ENCODE peak calls at places on chromosomes 13 and 19, in ten cellular contexts. L is ovary, X is HepG2, W is fibroblast of lung, Q is breast epithelium, K is BE2C, V is tibial nerve, E is Panc1, Y is heart right ventricle, A is brain microvascular endothelial cell. O is an unnamed sample.
A peak's percentile ranks its signal among the peaks of the same experiment; 100 is the strongest.

GRCh38 chr13:113448545-113448884 is 4.8 kb downstream of the ADPRHL1 start:
- DNase-seq in L (peak; percentile 27), X (peak; percentile 29), W (no peak), Q (no peak), K (no peak), V (no peak), E (no peak), Y (peak; percentile 73), A (no peak), O (no peak)

GRCh38 chr19:51203941-51204720 is 20.7 kb upstream of the CD33 start:
- DNase-seq in L (no peak), X (no peak), W (no peak), Q (no peak), K (no peak), V (no peak), E (no peak), Y (no peak), A (no peak), O (no peak)

GRCh38 chr19:36046443-36047050 is 7.5 kb downstream of the THAP8 start:
- DNase-seq in L (no peak), X (no peak), W (peak; percentile 38), Q (no peak), K (no peak), V (no peak), E (no peak), Y (no peak), A (no peak), O (no peak)

GRCh38 chr13:48653074-48654054 is at the start of gene CYSLTR2:
- DNase-seq in L (no peak), X (no peak), W (peak; percentile 55), Q (no peak), K (no peak), V (no peak), E (no peak), Y (no peak), A (peak; percentile 34), O (no peak)

GRCh38 chr19:50829801-50830200 is 3.6 kb downstream of the KLK15 start:
- DNase-seq in L (no peak), X (no peak), W (no peak), Q (no peak), K (peak; percentile 39), V (no peak), E (no peak), Y (no peak), A (no peak), O (no peak)

GRCh38 chr13:51136276-51136980 is 25.4 kb upstream of the C13orf42 start:
- DNase-seq in L (no peak), X (no peak), W (no peak), Q (no peak), K (no peak), V (no peak), E (no peak), Y (no peak), A (no peak), O (no peak)

GRCh38 chr13:112496166-112496565 is 91.8 kb downstream of the TUBGCP3 start:
- DNase-seq in L (no peak), X (no peak), W (no peak), Q (no peak), K (no peak), V (no peak), E (no peak), Y (no peak), A (no peak), O (no peak)

GRCh38 chr13:105937451-105937850 is 598.0 kb downstream of the EFNB2 start:
- DNase-seq in L (no peak), X (no peak), W (no peak), Q (no peak), K (peak; percentile 85), V (no peak), E (no peak), Y (no peak), A (no peak), O (no peak)

GRCh38 chr13:30870049-30870884 is 35.8 kb upstream of the MEDAG start:
- DNase-seq in L (peak; percentile 92), X (no peak), W (peak; percentile 99), Q (peak; percentile 78), K (peak; percentile 97), V (peak; percentile 93), E (no peak), Y (peak; percentile 77), A (peak; percentile 99), O (peak; percentile 66)

GRCh38 chr19:3458229-3458555 is 22.1 kb downstream of the SMIM24 start:
- DNase-seq in L (no peak), X (no peak), W (peak; percentile 36), Q (no peak), K (no peak), V (no peak), E (no peak), Y (no peak), A (peak; percentile 43), O (no peak)

GRCh38 chr13:30143671-30144400 is 163.5 kb downstream of the KATNAL1 start:
- DNase-seq in L (no peak), X (no peak), W (peak; percentile 77), Q (no peak), K (no peak), V (no peak), E (no peak), Y (no peak), A (peak; percentile 43), O (no peak)

GRCh38 chr19:16325671-16326400 is 1.2 kb downstream of the KLF2 start:
- DNase-seq in L (peak; percentile 53), X (no peak), W (no peak), Q (no peak), K (no peak), V (no peak), E (no peak), Y (peak; percentile 55), A (no peak), O (peak; percentile 52)

GRCh38 chr19:29326351-29326750 is 113.4 kb upstream of the UQCRFS1 start:
- DNase-seq in L (no peak), X (no peak), W (no peak), Q (no peak), K (no peak), V (no peak), E (no peak), Y (no peak), A (no peak), O (no peak)

GRCh38 chr13:86174632-86175031 is 375.4 kb upstream of the SLITRK6 start:
- DNase-seq in L (no peak), X (no peak), W (peak; percentile 22), Q (no peak), K (no peak), V (no peak), E (no peak), Y (no peak), A (no peak), O (no peak)
- TF ChIP-seq CTCF in L (no peak), X (no peak), W (no peak), Q (no peak), K (peak; percentile 28), V (no peak), E (peak; percentile 17), Y (no peak), A (no peak), O (no peak)

DNA sequence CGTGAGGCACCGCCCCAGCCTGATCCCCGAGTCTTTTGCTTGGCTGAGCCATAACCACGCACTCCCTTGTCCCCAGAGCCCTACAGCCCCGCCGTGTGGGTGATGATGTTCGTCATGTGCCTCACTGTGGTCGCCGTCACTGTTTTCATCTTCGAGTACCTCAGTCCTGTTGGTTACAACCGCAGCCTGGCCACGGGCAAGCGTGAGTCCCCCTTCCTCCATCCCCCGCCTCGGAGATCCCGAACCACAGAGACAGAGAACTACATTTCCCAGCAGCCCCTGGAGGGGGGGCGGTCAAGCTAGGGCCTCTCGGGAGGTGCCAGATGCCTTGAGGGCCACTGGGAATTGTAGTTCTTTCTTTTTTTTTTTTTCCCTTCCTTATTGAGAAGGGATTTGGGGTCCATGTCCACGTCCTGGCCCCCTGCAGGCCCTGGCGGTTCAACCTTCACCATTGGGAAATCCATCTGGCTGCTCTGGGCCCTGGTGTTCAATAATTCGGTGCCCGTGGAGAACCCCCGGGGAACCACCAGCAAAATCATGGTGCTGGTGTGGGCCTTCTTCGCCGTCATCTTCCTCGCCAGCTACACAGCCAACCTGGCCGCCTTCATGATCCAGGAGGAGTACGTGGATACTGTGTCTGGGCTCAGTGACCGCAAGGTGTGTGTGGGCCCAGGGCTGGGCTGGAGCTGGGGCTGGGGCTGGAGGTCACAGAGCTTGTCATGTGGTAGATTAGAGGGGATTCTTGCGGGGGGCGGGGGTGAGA is 25.9 kb downstream of the GRIN2D start:
- DNase-seq in L (no peak), X (no peak), W (peak; percentile 42), Q (no peak), K (peak; percentile 82), V (no peak), E (no peak), Y (no peak), A (peak; percentile 32), O (peak; percentile 75)
- H3K4me3 ChIP-seq in L (no peak overlapping the region), X (no peak overlapping the region), W (no peak overlapping the region), Q (no peak overlapping the region), K (no peak overlapping the region), V (no peak overlapping the region), E (no peak overlapping the region), Y (no peak overlapping the region), A (no peak overlapping the region), O (peak overlapping the region; percentile 47)

DNA sequence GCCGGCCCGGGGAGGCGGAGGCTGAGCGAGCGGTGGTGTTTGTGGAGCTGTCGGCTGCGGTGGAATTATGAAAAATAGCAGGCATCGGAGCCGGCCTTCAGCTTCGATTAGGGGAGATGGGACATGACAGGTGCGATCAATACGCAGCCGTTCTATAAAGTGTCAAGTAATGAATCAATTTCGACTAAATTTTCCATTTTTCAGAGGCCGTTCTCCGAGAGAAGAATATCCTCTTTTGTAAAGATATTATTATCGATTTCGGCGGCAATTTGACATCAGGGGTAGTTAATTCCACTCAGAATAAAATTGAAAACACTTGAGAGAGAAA is 4.8 kb upstream of the ERFL start:
- DNase-seq in L (no peak), X (no peak), W (no peak), Q (no peak), K (no peak), V (no peak), E (no peak), Y (no peak), A (no peak), O (no peak)
- H3K27me3 ChIP-seq in L (no peaks in the 10 kb centered on the region), X (peaks cover 90% of the 10 kb centered on the region), W (peaks cover 67% of the 10 kb centered on the region), Q (peaks cover 2% of the 10 kb centered on the region), K (peaks cover 89% of the 10 kb centered on the region), V (peaks cover 96% of the 10 kb centered on the region), E (peaks cover 3% of the 10 kb centered on the region), Y (peaks cover 95% of the 10 kb centered on the region), A (peaks cover 74% of the 10 kb centered on the region), O (peaks cover 7% of the 10 kb centered on the region)

GRCh38 chr19:13835791-13836723 is 40.8 kb downstream of the ZSWIM4 start:
- DNase-seq in L (no peak), X (no peak), W (no peak), Q (no peak), K (no peak), V (no peak), E (no peak), Y (peak; percentile 55), A (no peak), O (no peak)

GRCh38 chr19:13834308-13834790 is 39.1 kb downstream of the ZSWIM4 start:
- DNase-seq in L (no peak), X (no peak), W (no peak), Q (peak; percentile 46), K (no peak), V (no peak), E (no peak), Y (no peak), A (no peak), O (no peak)

GRCh38 chr19:13832096-13832495 is 36.9 kb downstream of the ZSWIM4 start:
- DNase-seq in L (no peak), X (no peak), W (no peak), Q (no peak), K (no peak), V (no peak), E (no peak), Y (no peak), A (no peak), O (no peak)

GRCh38 chr19:13831560-13832056 is 36.4 kb downstream of the ZSWIM4 start:
- DNase-seq in L (no peak), X (no peak), W (no peak), Q (no peak), K (no peak), V (no peak), E (no peak), Y (no peak), A (no peak), O (no peak)

GRCh38 chr19:13833330-13834265 is 38.4 kb downstream of the ZSWIM4 start:
- DNase-seq in L (peak; percentile 95), X (peak; percentile 84), W (peak; percentile 85), Q (peak; percentile 97), K (peak; percentile 94), V (peak; percentile 92), E (no peak), Y (peak; percentile 97), A (peak; percentile 81), O (peak; percentile 90)
- TF ChIP-seq CTCF in L (peak; percentile 53), X (peak; percentile 82), W (no peak), Q (peak; percentile 69), K (peak; percentile 31), V (peak; percentile 52), E (peak; percentile 78), Y (no peak), A (peak; percentile 59), O (peak; percentile 72)

O was measured in GM06990.